ENCODE peak calls at places on chromosomes 13 and 19, in five cellular contexts. One of them, this sample, is unnamed.

GRCh38 chr19:13159713-13160112 is 9.5 kb downstream of the IER2 start:
- DNase-seq in GM12891: no peak
- DNase-seq in HCT116: no peak
- DNase-seq in HepG2: no peak
- DNase-seq in breast epithelium: no peak
- DNase-seq in this sample: no peak

GRCh38 chr13:51978836-51979556 is 32.3 kb downstream of the ATP7B start:
- DNase-seq in breast epithelium: no peak
- DNase-seq in HCT116: no peak
- DNase-seq in HepG2: peak; percentile 90
- DNase-seq in GM12891: no peak
- DNase-seq in this sample: no peak

GRCh38 chr19:2627319-2627829 is 75.1 kb downstream of the GNG7 start:
- DNase-seq in HepG2: peak; percentile 68
- DNase-seq in HCT116: peak; percentile 92
- DNase-seq in GM12891: no peak
- DNase-seq in breast epithelium: peak; percentile 88
- DNase-seq in this sample: peak; percentile 99

GRCh38 chr13:45231722-45232121 is 30.9 kb upstream of the KCTD4 start:
- DNase-seq in GM12891: peak; percentile 3
- DNase-seq in HepG2: no peak
- DNase-seq in breast epithelium: no peak
- DNase-seq in HCT116: no peak
- DNase-seq in this sample: no peak

GRCh38 chr19:5738423-5738822 is 18.0 kb downstream of the CATSPERD start:
- DNase-seq in HepG2: no peak
- DNase-seq in HCT116: no peak
- DNase-seq in GM12891: no peak
- DNase-seq in breast epithelium: no peak
- DNase-seq in this sample: no peak

GRCh38 chr13:101631403-101631802 is 178.9 kb downstream of the ITGBL1 start:
- DNase-seq in HepG2: no peak
- DNase-seq in HCT116: no peak
- DNase-seq in GM12891: no peak
- DNase-seq in breast epithelium: no peak
- DNase-seq in this sample: no peak

GRCh38 chr19:23071087-23071511 is 45.7 kb upstream of the ZNF730 start:
- DNase-seq in GM12891: peak; percentile 23
- DNase-seq in HepG2: no peak
- DNase-seq in breast epithelium: peak; percentile 28
- DNase-seq in HCT116: no peak
- DNase-seq in this sample: no peak

GRCh38 chr13:73168993-73169401 is 110.2 kb downstream of the KLF5 start:
- DNase-seq in HepG2: no peak
- DNase-seq in breast epithelium: peak; percentile 61
- DNase-seq in GM12891: no peak
- DNase-seq in HCT116: no peak
- DNase-seq in this sample: no peak

GRCh38 chr19:15245370-15246197 is 13.3 kb upstream of the EPHX3 start:
- DNase-seq in HepG2: no peak
- DNase-seq in breast epithelium: no peak
- DNase-seq in HCT116: no peak
- DNase-seq in GM12891: no peak
- DNase-seq in this sample: no peak

GRCh38 chr13:100872761-100873160 is 198.2 kb upstream of the TMTC4 start:
- DNase-seq in GM12891: no peak
- DNase-seq in HepG2: no peak
- DNase-seq in HCT116: no peak
- DNase-seq in breast epithelium: no peak
- DNase-seq in this sample: no peak

GRCh38 chr13:37163626-37164365 is 58.3 kb upstream of the CSNK1A1L start:
- DNase-seq in HCT116: no peak
- DNase-seq in breast epithelium: no peak
- DNase-seq in HepG2: no peak
- DNase-seq in GM12891: no peak
- DNase-seq in this sample: no peak

GRCh38 chr13:50080158-50080855 is 65.1 kb downstream of the KCNRG start:
- DNase-seq in HepG2: peak; percentile 23
- DNase-seq in HCT116: no peak
- DNase-seq in breast epithelium: no peak
- DNase-seq in GM12891: no peak
- DNase-seq in this sample: no peak

DNA sequence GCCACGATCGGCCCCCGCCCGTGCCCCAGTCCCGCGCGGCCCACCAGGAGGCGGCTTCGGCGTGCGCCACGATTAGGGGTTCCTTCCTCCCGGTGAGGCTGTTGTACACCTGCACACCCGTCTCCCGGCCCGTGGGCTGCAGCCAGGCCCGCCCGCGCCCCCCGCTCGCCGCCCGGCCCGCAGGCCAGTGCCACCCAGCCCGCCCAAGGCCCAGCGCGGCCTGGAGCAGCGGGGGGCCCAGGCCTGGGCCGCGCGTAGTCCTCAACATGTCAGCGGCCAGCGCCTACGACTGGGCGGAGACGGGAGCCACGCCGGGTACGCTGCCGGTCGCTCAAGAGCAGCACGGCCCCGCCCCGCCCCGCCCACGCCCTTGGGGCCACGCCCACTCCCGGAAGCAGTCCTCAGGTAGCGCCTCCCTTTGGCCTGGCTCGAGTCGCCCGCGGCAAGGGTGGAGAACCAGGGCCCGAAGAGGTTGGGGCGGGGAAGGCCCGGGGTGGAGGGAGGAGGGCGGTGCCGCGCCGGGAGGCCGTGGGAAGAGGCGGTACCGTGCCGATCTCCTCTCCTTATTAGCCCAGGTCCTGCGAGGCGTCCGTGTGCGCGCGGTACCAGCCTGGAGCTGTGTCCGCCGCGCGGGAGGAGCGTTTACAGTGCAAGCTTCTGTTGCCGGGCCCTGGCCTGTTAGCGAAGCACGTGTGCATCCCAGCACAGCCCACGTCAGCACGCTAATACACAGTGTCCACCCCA is at the start of gene CARS2:
- DNase-seq in GM12891: peak; percentile 91
- DNase-seq in HepG2: peak; percentile 94
- DNase-seq in breast epithelium: peak; percentile 91
- DNase-seq in HCT116: peak; percentile 94
- DNase-seq in this sample: peak; percentile 99
- TF ChIP-seq POLR2A in GM12891: peak; percentile 50
- TF ChIP-seq POLR2A in HepG2: peak; percentile 78
- TF ChIP-seq POLR2A in breast epithelium: no peak
- TF ChIP-seq POLR2A in HCT116: no peak
- TF ChIP-seq POLR2A in this sample: peak; percentile 73

GRCh38 chr19:40134866-40135265 is 44.1 kb upstream of the ZNF780A start:
- DNase-seq in GM12891: no peak
- DNase-seq in breast epithelium: no peak
- DNase-seq in HepG2: no peak
- DNase-seq in HCT116: no peak
- DNase-seq in this sample: no peak
- TF ChIP-seq POLR2A in GM12891: no peak
- TF ChIP-seq POLR2A in breast epithelium: no peak
- TF ChIP-seq POLR2A in HepG2: no peak
- TF ChIP-seq POLR2A in HCT116: no peak
- TF ChIP-seq POLR2A in this sample: no peak

GRCh38 chr19:48874309-48875135 is 2.3 kb downstream of the PPP1R15A start:
- DNase-seq in HCT116: no peak
- DNase-seq in GM12891: no peak
- DNase-seq in HepG2: no peak
- DNase-seq in breast epithelium: no peak
- DNase-seq in this sample: no peak
- TF ChIP-seq POLR2A in HCT116: no peak
- TF ChIP-seq POLR2A in GM12891: no peak
- TF ChIP-seq POLR2A in HepG2: no peak
- TF ChIP-seq POLR2A in breast epithelium: no peak
- TF ChIP-seq POLR2A in this sample: no peak

GRCh38 chr19:18152817-18153554 is at the start of gene PIK3R2:
- DNase-seq in GM12891: peak; percentile 98
- DNase-seq in HepG2: peak; percentile 97
- DNase-seq in breast epithelium: peak; percentile 99
- DNase-seq in HCT116: peak; percentile 97
- DNase-seq in this sample: peak; percentile 99

GRCh38 chr19:18152444-18152816 is 533 bp upstream of the PIK3R2 start:
- DNase-seq in GM12891: peak; percentile 99
- DNase-seq in breast epithelium: peak; percentile 91
- DNase-seq in HepG2: peak; percentile 98
- DNase-seq in HCT116: peak; percentile 96
- DNase-seq in this sample: peak; percentile 99

GRCh38 chr19:18149596-18149975 is 3.4 kb upstream of the PIK3R2 start:
- DNase-seq in GM12891: no peak
- DNase-seq in HCT116: no peak
- DNase-seq in HepG2: no peak
- DNase-seq in breast epithelium: no peak
- DNase-seq in this sample: no peak

GRCh38 chr19:18153555-18154134 is 682 bp downstream of the PIK3R2 start:
- DNase-seq in GM12891: no peak
- DNase-seq in HCT116: no peak
- DNase-seq in breast epithelium: no peak
- DNase-seq in HepG2: no peak
- DNase-seq in this sample: no peak

DNA sequence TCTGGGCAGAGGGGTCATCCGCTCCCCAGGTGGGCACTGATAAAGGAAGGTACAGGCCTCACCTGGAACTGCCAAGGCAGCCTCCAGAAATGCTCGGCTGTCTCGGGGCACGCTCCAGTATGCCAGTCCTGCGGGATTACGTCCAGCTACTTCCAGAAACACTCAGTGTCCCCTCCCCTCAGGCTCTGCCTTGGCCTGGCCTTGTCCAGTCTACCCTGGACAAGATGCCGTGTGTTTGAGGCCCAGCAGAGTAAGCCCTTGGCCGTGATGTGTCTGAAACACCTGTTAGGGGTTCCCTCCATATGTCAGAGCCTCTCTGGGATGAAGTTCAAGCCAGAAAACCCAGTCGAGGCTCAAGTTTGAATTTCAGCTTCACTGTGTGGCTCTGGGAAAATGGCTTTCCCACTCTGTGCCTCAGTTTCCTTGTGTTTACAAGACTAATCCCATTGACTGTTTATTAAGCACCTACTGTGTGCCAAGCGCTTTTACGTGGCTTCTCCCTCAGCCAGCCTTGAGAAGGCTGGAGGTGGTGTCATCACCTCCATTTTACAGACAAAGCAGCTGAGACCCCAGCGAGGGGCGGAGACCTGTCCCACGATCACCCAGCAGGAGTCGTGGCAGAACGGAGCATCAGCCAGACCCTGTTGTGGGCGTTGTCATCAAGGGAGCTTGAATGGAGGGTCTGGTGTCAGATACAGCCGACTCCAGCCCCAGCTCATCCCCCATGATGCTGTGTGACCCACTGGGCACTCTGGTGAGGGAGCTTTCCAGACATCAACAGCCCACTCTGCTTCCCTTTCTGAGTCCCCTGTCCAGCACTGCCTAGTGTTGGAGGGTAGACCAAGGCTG is 2.0 kb upstream of the PIK3R2 start:
- DNase-seq in breast epithelium: no peak
- DNase-seq in HepG2: no peak
- DNase-seq in GM12891: no peak
- DNase-seq in HCT116: no peak
- DNase-seq in this sample: no peak
- TF ChIP-seq POLR2A in breast epithelium: no peak
- TF ChIP-seq POLR2A in HepG2: no peak
- TF ChIP-seq POLR2A in GM12891: no peak
- TF ChIP-seq POLR2A in HCT116: no peak
- TF ChIP-seq POLR2A in this sample: no peak

DNA sequence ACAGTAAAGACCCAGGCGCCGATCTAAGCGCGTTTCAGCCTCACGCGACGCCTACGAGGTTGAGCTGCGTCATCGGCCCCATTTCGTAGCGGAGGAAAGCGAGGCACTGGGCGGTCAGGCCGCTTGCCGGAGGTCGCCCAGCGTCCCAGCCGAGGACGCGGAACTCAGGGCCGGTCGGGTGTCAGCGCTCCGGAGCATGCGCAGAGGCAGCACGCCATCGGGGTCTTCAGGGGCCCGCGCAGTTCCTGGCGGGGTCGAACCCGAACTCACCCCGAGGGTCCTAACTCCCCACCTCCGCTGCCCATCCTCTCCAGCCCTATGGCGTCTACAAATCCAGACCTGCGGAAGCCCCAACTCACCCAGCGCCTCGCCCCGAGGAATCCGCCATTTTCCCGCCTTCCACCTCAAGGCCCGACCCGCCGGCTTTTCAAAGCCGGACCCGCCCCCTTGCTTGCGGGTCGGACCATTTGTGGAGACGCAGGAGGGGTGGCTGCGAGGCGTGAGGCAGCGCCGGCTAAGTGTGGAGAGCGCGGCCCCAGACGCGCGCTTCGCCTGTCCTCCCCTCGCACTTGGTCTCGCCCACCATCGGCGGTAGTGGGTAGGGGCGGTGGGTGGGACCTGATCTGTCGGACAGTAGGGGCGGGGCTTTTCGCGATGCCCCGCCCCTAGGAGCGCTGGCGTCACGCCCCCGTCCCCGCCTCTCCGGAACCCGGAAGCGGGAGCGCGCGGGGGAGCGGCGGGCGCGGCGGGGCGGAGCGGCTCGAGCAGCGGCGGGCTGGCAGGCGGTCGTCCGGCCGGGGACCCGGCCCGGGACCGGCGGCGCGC is at the start of the genes HAUS8 and MYO9B:
- DNase-seq in HepG2: peak; percentile 96
- DNase-seq in GM12891: peak; percentile 91
- DNase-seq in breast epithelium: peak; percentile 99
- DNase-seq in HCT116: peak; percentile 98
- DNase-seq in this sample: peak; percentile 95
- TF ChIP-seq POLR2A in HepG2: peak; percentile 77
- TF ChIP-seq POLR2A in GM12891: peak; percentile 76
- TF ChIP-seq POLR2A in breast epithelium: no peak
- TF ChIP-seq POLR2A in HCT116: peak; percentile 46
- TF ChIP-seq POLR2A in this sample: peak; percentile 46

DNA sequence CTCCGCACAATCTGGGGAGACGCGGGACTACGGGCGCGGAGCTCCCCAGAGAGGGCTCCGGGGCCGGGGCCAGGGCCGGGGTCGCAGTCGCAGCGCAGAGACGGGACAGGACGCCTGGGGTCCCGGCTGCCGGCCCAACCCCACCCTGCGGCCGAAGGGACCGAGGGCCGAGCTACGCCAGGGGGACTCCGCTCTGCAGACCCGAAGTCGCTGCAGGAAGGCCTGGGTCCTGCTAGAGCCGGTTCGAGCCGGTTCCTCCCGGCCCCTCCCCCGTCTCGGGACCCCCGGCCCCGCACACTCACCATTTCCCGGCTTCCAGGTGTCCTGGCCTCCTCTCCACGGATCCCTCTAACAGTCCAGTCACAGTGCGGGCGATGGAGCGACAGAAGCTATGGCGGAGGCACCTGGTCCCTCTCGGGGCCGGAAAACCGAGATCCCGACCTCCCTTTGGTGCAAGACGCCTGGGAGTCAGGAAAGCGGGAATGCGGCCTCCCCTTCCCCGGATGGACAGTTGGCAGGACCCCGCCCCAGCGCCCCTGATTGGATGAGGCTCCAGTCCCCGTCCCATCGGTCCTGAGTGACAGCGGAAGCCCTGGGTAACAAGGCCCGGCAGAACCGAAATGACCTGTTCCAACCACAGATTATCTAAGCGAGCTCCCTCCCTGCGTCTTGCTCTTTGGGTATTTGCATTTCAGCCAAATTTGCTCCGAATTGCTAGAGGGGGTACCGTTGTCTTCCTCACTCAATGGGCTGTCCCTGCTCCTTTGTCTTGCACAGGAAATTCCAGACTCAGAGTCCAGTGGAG is at the start of gene ZNF625:
- DNase-seq in HepG2: peak; percentile 90
- DNase-seq in GM12891: peak; percentile 72
- DNase-seq in breast epithelium: peak; percentile 82
- DNase-seq in HCT116: no peak
- DNase-seq in this sample: peak; percentile 82
- TF ChIP-seq POLR2A in HepG2: peak; percentile 86
- TF ChIP-seq POLR2A in GM12891: no peak
- TF ChIP-seq POLR2A in breast epithelium: no peak
- TF ChIP-seq POLR2A in HCT116: no peak
- TF ChIP-seq POLR2A in this sample: peak; percentile 83